ENCODE peak calls at places on chromosomes 5 and 9, in eight cellular contexts. J is lung, N is adrenal gland, I is HCT116, B is PC-3, D is A549, G is dorsolateral prefrontal cortex, H is right lobe of liver. F is an unnamed sample.

GRCh38 chr5:109315245-109315644 is 94.5 kb downstream of the PJA2 start:
- DNase-seq in J (no peak), N (no peak), I (no peak), B (no peak), D (no peak), G (no peak), H (no peak), F (no peak)

GRCh38 chr9:13485068-13485596 is 205.6 kb upstream of the MPDZ start:
- DNase-seq in J (peak), N (no peak), I (no peak), B (peak), D (peak), G (no peak), H (no peak), F (no peak)

GRCh38 chr5:169697518-169697890 is 60.4 kb downstream of the DOCK2 start:
- DNase-seq in J (no peak), N (no peak), I (no peak), B (no peak), D (no peak), G (no peak), H (no peak), F (no peak)

GRCh38 chr5:130034872-130035271 is 130.6 kb downstream of the CHSY3 start:
- DNase-seq in J (no peak), N (no peak), I (no peak), B (no peak), D (no peak), G (no peak), H (no peak), F (no peak)

GRCh38 chr5:58972301-58972700 is 389.4 kb downstream of the RAB3C start:
- DNase-seq in J (no peak), N (no peak), I (no peak), B (no peak), D (no peak), G (no peak), H (no peak), F (no peak)

GRCh38 chr5:53333160-53333559 is 147.3 kb upstream of the FST start:
- DNase-seq in J (no peak), N (no peak), I (no peak), B (peak), D (no peak), G (no peak), H (no peak), F (no peak)

GRCh38 chr9:4501147-4501507 is 10.9 kb downstream of the SLC1A1 start:
- DNase-seq in J (no peak), N (no peak), I (no peak), B (no peak), D (no peak), G (no peak), H (no peak), F (no peak)

GRCh38 chr5:66209794-66210193 is 65.7 kb downstream of the SREK1 start:
- DNase-seq in J (no peak), N (no peak), I (no peak), B (no peak), D (no peak), G (no peak), H (no peak), F (no peak)

GRCh38 chr5:17070646-17071045 is 134.6 kb upstream of the MYO10 start:
- DNase-seq in J (no peak), N (no peak), I (no peak), B (peak), D (no peak), G (no peak), H (no peak), F (no peak)

GRCh38 chr5:15834596-15835245 is 334.7 kb downstream of the FBXL7 start:
- DNase-seq in J (no peak), N (no peak), I (no peak), B (peak), D (peak), G (no peak), H (no peak), F (no peak)

GRCh38 chr9:75168270-75169185 is 80.2 kb downstream of the OSTF1 start:
- DNase-seq in J (no peak), N (no peak), I (no peak), B (peak), D (no peak), G (no peak), H (no peak), F (no peak)

GRCh38 chr9:135478858-135479468 is 619 bp upstream of the PPP1R26 start:
- DNase-seq in J (peak), N (peak), I (no peak), B (peak), D (peak), G (peak), H (peak), F (peak)

GRCh38 chr5:181173420-181174342 is 26.3 kb downstream of the OR2V2 start:
- DNase-seq in J (no peak), N (no peak), I (peak), B (peak), D (peak), G (no peak), H (no peak), F (no peak)

GRCh38 chr5:77569409-77569808 is 69.1 kb downstream of the OTP start:
- DNase-seq in J (no peak), N (no peak), I (no peak), B (no peak), D (no peak), G (no peak), H (no peak), F (no peak)

GRCh38 chr9:34600908-34601307 is 11.0 kb downstream of the RPP25L start:
- DNase-seq in J (no peak), N (no peak), I (no peak), B (peak), D (no peak), G (no peak), H (no peak), F (no peak)

GRCh38 chr5:134438641-134439621 is 27.2 kb upstream of the CDKN2AIPNL start:
- DNase-seq in J (peak), N (peak), I (no peak), B (peak), D (peak), G (no peak), H (peak), F (peak)

GRCh38 chr9:125785187-125785840 is 38.1 kb downstream of the PBX3 start:
- DNase-seq in J (no peak), N (no peak), I (no peak), B (no peak), D (no peak), G (no peak), H (no peak), F (no peak)

DNA sequence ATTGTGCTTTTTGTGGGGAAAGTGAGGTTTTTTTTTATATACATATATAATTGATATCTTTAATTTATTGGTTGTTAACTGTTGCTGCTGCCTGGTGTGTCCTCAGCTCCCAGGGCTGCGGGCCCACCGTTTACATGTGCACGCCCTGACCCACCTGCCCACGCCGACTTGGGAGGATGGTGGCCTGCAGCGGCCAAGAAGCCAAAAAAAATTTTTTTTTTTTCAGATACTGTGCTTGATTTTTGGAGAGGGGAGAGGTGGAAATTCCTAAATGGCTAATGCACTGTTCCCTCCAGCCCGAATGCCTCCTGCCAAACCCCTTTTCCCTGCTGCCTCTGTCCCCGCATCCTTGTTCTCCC is 32.0 kb upstream of the HMCN2 start:
- DNase-seq in J (no peak), N (no peak), I (no peak), B (no peak), D (no peak), G (no peak), H (no peak), F (peak)
- H3K27ac ChIP-seq in J (no peak), N (no peak), I (no peak), B (no peak), D (no peak), G (no peak), H (no peak), F (no peak)

GRCh38 chr9:124045076-124045829 is 33.7 kb downstream of the LHX2 start:
- DNase-seq in J (no peak), N (peak), I (no peak), B (no peak), D (no peak), G (no peak), H (peak), F (peak)
- H3K4me3 ChIP-seq in J (no peak), N (peak), I (no peak), B (peak), D (no peak), G (peak), H (peak), F (no peak)

GRCh38 chr5:146622391-146622790 is 106.4 kb upstream of the GPR151 start:
- DNase-seq in J (no peak), N (no peak), I (no peak), B (peak), D (no peak), G (no peak), H (no peak), F (no peak)
- TF ChIP-seq CTCF in J (no peak), N (peak), I (peak), B (peak), D (peak), G (peak), H (peak), F (no peak)

GRCh38 chr5:139459451-139459934 is 3.0 kb downstream of the ECSCR start:
- DNase-seq in J (no peak), N (no peak), I (no peak), B (no peak), D (no peak), G (no peak), H (no peak), F (peak)
- H3K27ac ChIP-seq in J (peak), N (no peak), I (no peak), B (no peak), D (no peak), G (no peak), H (no peak), F (no peak)